ENCODE peak calls at places on chromosome 17, in four cellular contexts. A is K562, P is HepG2, J is WTC11. T is an unnamed sample.

GRCh38 chr17:80069886-80070177 is 31.5 kb upstream of the GAA start:
- DNase-seq in A (no peak), P (no peak), J (no peak), T (no peak)

GRCh38 chr17:17511293-17511741 is 15.1 kb upstream of the RASD1 start:
- DNase-seq in A (no peak), P (no peak), J (no peak), T (no peak)

GRCh38 chr17:80303824-80304223 is 43.2 kb downstream of the RNF213 start:
- DNase-seq in A (no peak), P (no peak), J (no peak), T (no peak)

GRCh38 chr17:63573634-63574033 is 23.4 kb downstream of the DCAF7 start:
- DNase-seq in A (no peak), P (peak), J (peak), T (peak)

GRCh38 chr17:20206068-20206467 is 196.9 kb downstream of the SPECC1 start:
- DNase-seq in A (peak), P (no peak), J (no peak), T (no peak)

GRCh38 chr17:19646788-19647696 is 1.5 kb upstream of the ALDH3A2 start:
- DNase-seq in A (no peak), P (peak), J (no peak), T (no peak)

GRCh38 chr17:48505788-48506187 is 25.0 kb downstream of the HOXB1 start:
- DNase-seq in A (peak), P (peak), J (no peak), T (no peak)

GRCh38 chr17:28701987-28702751 is 9.5 kb downstream of the PROCA1 start:
- DNase-seq in A (no peak), P (peak), J (no peak), T (no peak)

GRCh38 chr17:40091691-40092397 is 8.5 kb downstream of the NR1D1 start:
- DNase-seq in A (no peak), P (no peak), J (no peak), T (no peak)

GRCh38 chr17:82232876-82233785 is 4.3 kb downstream of the SLC16A3 start:
- DNase-seq in A (no peak), P (no peak), J (no peak), T (no peak)

GRCh38 chr17:56217921-56218320 is 64.6 kb downstream of the ANKFN1 start:
- DNase-seq in A (no peak), P (no peak), J (no peak), T (no peak)

GRCh38 chr17:56222255-56222654 is 69.0 kb downstream of the ANKFN1 start:
- DNase-seq in A (peak), P (no peak), J (no peak), T (no peak)
- TF ChIP-seq ELF4 in A (no peak), P (no peak), J (no peak), T (no peak)

GRCh38 chr17:1147664-1148063 is 32.1 kb downstream of the ABR start:
- DNase-seq in A (peak), P (peak), J (peak), T (peak)
- TF ChIP-seq ELF4 in A (no peak), P (no peak), J (no peak), T (no peak)

DNA sequence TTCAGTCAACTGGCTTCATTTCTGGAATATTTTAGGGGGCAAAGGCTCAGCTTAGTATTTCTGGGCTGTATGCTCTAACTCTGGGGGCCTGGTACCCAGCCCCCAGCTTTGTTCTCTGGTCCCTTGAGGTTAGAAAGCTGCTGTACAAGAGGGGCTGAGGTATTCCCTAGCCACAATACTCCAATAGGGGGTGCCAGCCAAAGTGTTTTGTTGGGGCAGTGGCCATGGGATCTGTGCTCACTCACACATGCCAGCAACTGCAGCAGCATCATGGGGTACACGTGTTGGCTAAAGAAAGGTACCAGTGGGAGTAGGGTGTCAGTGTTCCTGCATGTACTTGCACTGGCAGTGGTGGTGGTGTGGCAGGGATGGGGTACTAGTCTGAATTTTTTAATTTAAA is 257.3 kb downstream of the CA10 start:
- DNase-seq in A (no peak), P (no peak), J (peak), T (no peak)
- TF ChIP-seq ELF4 in A (no peak), P (no peak), J (no peak), T (no peak)

GRCh38 chr17:31068291-31068690 is 26.5 kb upstream of the NF1 start:
- DNase-seq in A (peak), P (peak), J (peak), T (peak)
- TF ChIP-seq ELF4 in A (no peak), P (no peak), J (no peak), T (no peak)

DNA sequence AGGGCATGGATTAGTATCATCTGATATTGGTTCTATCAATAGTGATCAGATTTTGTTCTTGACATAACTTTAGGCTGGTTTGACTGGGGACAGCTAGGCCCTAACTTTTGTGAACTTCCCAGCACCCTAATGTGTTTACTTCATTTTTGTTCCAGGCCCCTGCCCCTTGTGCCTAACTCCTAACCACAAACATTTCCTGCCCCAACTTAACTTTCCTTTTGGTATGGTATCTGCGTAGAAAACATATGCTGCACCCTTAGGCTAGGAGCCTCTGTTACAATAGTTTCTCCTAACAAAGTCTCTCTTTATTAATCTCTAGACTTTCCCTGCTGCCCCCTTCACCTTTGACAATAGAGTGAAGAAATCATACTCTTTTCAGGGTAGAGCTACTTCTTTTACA is 2.5 kb downstream of the ADPRM start:
- DNase-seq in A (no peak), P (no peak), J (no peak), T (no peak)
- TF ChIP-seq ELF4 in A (no peak), P (no peak), J (no peak), T (no peak)

GRCh38 chr17:74670329-74670728 is 42.4 kb downstream of the CD300LF start:
- DNase-seq in A (no peak), P (no peak), J (no peak), T (no peak)
- TF ChIP-seq ELF4 in A (no peak), P (no peak), J (no peak), T (no peak)

GRCh38 chr17:3532859-3533142 is 24.8 kb downstream of the TRPV3 start:
- DNase-seq in A (no peak), P (no peak), J (no peak), T (no peak)

GRCh38 chr17:3536736-3537135 is 20.9 kb downstream of the TRPV3 start:
- DNase-seq in A (no peak), P (no peak), J (no peak), T (no peak)

GRCh38 chr17:3533752-3534151 is 23.9 kb downstream of the TRPV3 start:
- DNase-seq in A (no peak), P (no peak), J (no peak), T (no peak)

GRCh38 chr17:3535253-3535995 is 22.2 kb downstream of the TRPV3 start:
- DNase-seq in A (peak), P (no peak), J (peak), T (peak)

GRCh38 chr17:3534881-3535252 is 22.7 kb downstream of the TRPV3 start:
- DNase-seq in A (no peak), P (no peak), J (peak), T (no peak)
- TF ChIP-seq ELF4 in A (no peak), P (no peak), J (no peak), T (no peak)

GRCh38 chr17:72518810-72519597 is 398.2 kb downstream of the SOX9 start:
- DNase-seq in A (no peak), P (peak), J (no peak), T (no peak)
- TF ChIP-seq ELF4 in A (no peak), P (no peak), J (no peak), T (no peak)

T was measured in HEK293T.